ENCODE peak calls at places on chromosomes 3 and 15, in ten cellular contexts. A, W, R, S, H, Z, G, F, P and O are unnamed samples.

GRCh38 chr3:50926868-50927267 is 252.1 kb downstream of the DOCK3 start:
- DNase-seq in A (no peak), W (no peak), R (no peak), S (no peak), H (no peak), Z (no peak), G (no peak), F (peak), P (no peak), O (no peak)

GRCh38 chr15:45784656-45785055 is 149.8 kb downstream of the SQOR start:
- DNase-seq in A (no peak), W (no peak), R (no peak), S (no peak), H (no peak), Z (no peak), G (no peak), F (no peak), P (no peak), O (no peak)

GRCh38 chr3:140290105-140290504 is 355.1 kb downstream of the CLSTN2 start:
- DNase-seq in A (no peak), W (no peak), R (peak), S (no peak), H (no peak), Z (no peak), G (no peak), F (no peak), P (no peak), O (no peak)

GRCh38 chr15:78308422-78309021 is 9.1 kb upstream of the SKIC8 start:
- DNase-seq in A (peak), W (peak), R (peak), S (no peak), H (peak), Z (peak), G (peak), F (peak), P (peak), O (no peak)

GRCh38 chr3:7962244-7962643 is 539.4 kb upstream of the LMCD1 start:
- DNase-seq in A (no peak), W (no peak), R (no peak), S (no peak), H (no peak), Z (no peak), G (no peak), F (no peak), P (no peak), O (no peak)

GRCh38 chr15:42110367-42110766 is 16.0 kb upstream of the PLA2G4D start:
- DNase-seq in A (no peak), W (no peak), R (no peak), S (no peak), H (no peak), Z (no peak), G (no peak), F (no peak), P (no peak), O (no peak)

GRCh38 chr15:47384316-47384715 is 333.0 kb upstream of the SEMA6D start:
- DNase-seq in A (no peak), W (no peak), R (peak), S (peak), H (no peak), Z (peak), G (peak), F (peak), P (peak), O (peak)

GRCh38 chr15:60407406-60407805 is 9.6 kb upstream of the ANXA2 start:
- DNase-seq in A (no peak), W (no peak), R (peak), S (no peak), H (no peak), Z (peak), G (no peak), F (no peak), P (no peak), O (no peak)

GRCh38 chr3:176937546-176937945 is 259.7 kb downstream of the TBL1XR1 start:
- DNase-seq in A (no peak), W (no peak), R (peak), S (no peak), H (no peak), Z (peak), G (no peak), F (no peak), P (no peak), O (no peak)

GRCh38 chr15:66046751-66047150 is 177.5 kb downstream of the RAB11A start:
- DNase-seq in A (no peak), W (peak), R (no peak), S (no peak), H (no peak), Z (no peak), G (no peak), F (no peak), P (no peak), O (no peak)
- TF ChIP-seq CTCF in A (peak), W (peak), R (no peak), S (no peak), H (no peak), Z (no peak), G (no peak), F (peak), P (no peak), O (peak)

DNA sequence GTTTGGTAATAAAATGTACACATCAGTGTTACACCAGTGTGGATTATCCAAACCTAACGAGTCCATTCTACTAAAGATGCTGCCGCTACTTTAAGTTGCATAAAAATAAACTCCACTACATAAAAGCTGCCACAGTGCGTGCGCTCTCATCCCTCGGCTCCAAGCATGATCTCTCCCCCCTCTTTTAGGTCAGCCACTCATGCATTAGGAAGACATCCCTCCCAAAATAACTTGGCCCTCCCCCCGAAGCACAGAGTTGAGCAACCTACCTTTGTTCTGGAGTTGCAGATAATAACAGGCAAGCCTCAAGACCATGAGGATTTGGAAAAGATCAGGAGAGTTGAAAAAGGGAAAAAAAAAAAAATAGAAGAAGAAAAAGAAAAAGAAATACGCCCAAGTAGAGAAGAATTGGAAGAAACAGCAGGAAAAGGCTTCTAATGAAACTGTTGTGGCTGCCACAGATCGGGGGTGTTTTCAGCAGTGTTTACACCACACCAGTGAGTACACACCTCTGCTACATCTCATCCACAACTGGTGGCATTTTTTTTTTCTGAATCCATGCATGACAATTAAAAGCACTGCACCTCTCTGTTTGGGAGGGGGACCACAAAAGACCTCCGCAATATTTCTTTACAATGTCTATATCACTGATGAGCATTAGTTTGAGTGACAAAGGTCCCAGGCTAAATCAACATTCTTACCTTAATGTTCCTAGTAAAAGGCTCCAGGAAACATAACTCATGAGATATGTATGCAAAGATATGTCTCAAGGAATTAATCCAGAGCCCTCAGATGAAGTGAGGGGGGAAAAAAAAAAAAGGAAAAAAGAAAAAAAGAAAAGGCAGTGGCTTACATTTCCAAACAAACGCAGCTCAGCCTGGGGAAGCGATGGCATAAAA is 339.1 kb downstream of the FOXP1 start:
- DNase-seq in A (no peak), W (no peak), R (no peak), S (no peak), H (no peak), Z (peak), G (no peak), F (no peak), P (no peak), O (no peak)
- H3K4me3 ChIP-seq in A (no peak), W (no peak), R (no peak), S (no peak), H (no peak), Z (peak), G (peak), F (peak), P (no peak), O (no peak)

DNA sequence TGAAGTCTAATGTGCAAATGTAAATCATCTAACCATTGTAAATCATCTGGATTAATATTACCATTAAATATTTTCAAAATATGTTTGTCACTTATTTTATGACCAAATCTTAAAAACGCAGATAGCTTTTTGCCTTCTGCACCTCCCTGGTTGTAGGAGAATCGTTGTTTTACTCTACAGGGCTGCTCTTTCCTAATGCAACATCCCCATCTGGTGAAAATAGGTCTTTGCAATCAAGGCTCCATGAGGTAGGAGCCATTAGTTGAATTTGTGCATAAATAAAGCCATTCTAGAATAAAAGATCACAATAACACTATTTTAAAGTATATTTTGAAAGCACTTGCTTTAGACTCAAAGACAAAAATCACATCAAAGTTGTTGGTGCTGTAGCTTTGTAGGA is 535.6 kb upstream of the AGTR1 start:
- DNase-seq in A (no peak), W (no peak), R (no peak), S (no peak), H (no peak), Z (peak), G (no peak), F (peak), P (no peak), O (no peak)
- TF ChIP-seq CTCF in A (no peak), W (no peak), R (no peak), S (no peak), H (no peak), Z (peak), G (no peak), F (peak), P (no peak), O (no peak)

DNA sequence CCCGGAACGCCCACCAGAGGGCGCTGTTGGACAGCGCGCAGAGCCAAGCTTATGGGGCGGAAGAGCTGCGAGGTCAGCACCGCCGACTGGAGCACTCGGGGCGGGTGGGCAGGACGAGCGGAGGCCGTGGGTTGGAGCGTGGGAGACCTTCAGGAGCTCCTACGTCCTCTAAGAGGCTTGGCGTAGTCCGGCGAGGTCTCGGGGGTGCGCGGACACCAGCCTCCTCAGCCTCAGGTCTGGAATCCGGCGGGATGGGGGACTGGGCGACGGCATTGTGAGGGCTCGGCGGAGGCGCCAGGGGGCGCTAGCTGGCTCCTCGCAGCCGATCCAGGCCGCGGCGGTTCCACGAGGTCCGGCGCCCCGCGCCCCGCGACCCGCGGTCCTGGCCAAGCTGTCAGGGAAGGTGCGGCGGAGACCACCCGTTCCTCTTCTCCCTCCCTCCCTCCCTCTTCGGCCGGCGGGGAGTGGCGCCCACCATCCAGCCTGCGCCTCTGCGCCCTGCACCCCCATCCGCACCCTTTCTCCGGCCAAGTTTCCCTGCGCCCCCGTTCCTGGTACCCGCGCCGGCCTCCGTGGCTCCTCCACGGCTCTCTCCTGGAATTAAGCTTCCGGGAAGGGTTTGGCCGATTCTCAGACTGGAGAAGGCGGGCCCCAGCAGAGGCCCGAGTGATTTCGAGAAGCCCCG is 24.3 kb upstream of the POLG start:
- DNase-seq in A (peak), W (peak), R (peak), S (peak), H (peak), Z (peak), G (peak), F (peak), P (peak), O (no peak)
- H3K4me3 ChIP-seq in A (peak), W (peak), R (peak), S (peak), H (peak), Z (peak), G (peak), F (peak), P (no peak), O (peak)

DNA sequence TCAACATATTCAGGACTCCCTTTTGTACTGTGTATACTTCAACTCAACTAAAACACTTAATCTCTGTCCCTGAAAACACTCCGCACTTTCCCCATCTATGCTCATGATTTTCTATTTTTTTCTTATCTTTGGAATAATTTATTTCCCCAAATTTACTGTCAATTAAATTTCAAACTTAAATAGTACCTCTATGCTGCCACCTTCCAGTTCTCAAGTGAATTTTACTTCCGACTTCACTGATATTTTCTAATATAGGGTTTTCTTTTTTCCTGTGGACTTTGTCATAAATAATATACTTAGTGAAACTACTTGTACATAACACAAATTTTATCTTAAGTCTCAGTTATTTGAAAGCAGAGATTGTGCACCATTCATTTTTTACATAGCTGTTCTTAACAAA is 1303.3 kb downstream of the OTOL1 start:
- DNase-seq in A (no peak), W (no peak), R (peak), S (no peak), H (no peak), Z (peak), G (no peak), F (peak), P (no peak), O (no peak)
- TF ChIP-seq CTCF in A (no peak), W (no peak), R (no peak), S (no peak), H (no peak), Z (no peak), G (peak), F (no peak), P (no peak), O (no peak)

DNA sequence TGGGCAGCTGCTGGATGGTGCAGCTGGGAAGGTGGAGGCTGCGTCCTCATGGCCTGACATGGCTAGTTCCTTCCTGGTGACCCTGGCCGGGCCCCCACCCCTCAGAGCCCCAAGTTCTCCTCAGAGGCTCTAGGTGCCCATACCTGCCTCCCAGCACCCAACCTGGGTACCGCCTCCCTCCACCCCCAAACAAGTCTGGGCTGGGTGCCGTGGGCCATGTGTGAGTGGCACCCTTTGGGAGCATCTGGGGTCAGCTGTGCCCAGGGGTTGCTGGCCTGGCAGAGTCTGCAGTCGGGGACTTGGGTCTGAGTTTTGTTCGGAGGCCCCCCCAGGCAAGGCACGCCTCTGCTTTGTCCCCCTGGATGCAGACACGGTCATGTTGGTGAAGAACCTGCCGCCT is 10.5 kb downstream of the PLXNA1 start:
- DNase-seq in A (no peak), W (no peak), R (no peak), S (no peak), H (no peak), Z (no peak), G (no peak), F (no peak), P (no peak), O (no peak)
- H3K4me3 ChIP-seq in A (no peak), W (no peak), R (no peak), S (no peak), H (no peak), Z (no peak), G (no peak), F (no peak), P (no peak), O (no peak)

GRCh38 chr15:62648954-62649353 is 393.6 kb upstream of the TPM1 start:
- DNase-seq in A (peak), W (peak), R (no peak), S (no peak), H (no peak), Z (peak), G (no peak), F (peak), P (peak), O (no peak)
- TF ChIP-seq CTCF in A (peak), W (peak), R (no peak), S (no peak), H (no peak), Z (peak), G (peak), F (peak), P (peak), O (peak)

GRCh38 chr3:5651351-5651750 is 463.8 kb downstream of the EDEM1 start:
- DNase-seq in A (no peak), W (no peak), R (no peak), S (no peak), H (no peak), Z (no peak), G (no peak), F (no peak), P (no peak), O (no peak)
- H3K4me3 ChIP-seq in A (no peak), W (no peak), R (no peak), S (no peak), H (no peak), Z (no peak), G (no peak), F (no peak), P (no peak), O (no peak)

GRCh38 chr15:64386291-64386690 is 1.3 kb upstream of the TRIP4 start:
- DNase-seq in A (no peak), W (no peak), R (no peak), S (no peak), H (no peak), Z (no peak), G (no peak), F (no peak), P (no peak), O (no peak)

GRCh38 chr15:64383760-64384159 is 2.5 kb upstream of the PCLAF start:
- DNase-seq in A (no peak), W (no peak), R (no peak), S (no peak), H (no peak), Z (no peak), G (no peak), F (no peak), P (no peak), O (no peak)

DNA sequence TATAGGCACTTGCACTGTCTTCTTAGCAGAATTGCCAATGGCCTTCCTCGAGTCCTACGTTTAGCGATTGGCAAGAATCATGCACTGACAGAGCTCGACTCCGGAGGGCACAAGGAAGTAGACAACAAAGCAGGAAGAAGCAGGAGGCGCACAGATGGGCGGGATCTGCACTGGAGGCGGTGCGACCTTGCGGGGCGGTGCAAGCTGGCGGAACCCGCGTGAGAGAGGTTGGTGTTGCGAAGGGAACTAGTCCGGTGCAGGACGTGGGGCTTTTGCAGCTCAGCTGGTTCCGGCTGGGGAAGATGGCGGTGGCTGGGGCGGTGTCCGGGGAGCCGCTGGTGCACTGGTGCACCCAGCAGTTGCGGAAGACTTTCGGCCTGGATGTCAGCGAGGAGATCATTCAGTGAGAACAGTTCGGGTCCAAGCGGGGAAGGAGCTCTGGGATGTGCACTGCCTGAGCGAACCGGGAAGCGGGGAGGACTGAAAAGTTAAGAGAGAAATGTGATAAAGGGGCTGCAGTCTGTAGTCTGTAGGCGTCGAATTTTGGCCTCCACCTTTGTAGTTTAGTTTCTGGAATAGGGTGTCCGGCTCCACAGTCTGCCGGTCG is at the start of gene TRIP4:
- DNase-seq in A (peak), W (peak), R (peak), S (peak), H (peak), Z (peak), G (peak), F (peak), P (peak), O (peak)
- TF ChIP-seq CTCF in A (no peak), W (peak), R (no peak), S (peak), H (no peak), Z (peak), G (peak), F (peak), P (no peak), O (no peak)